ENCODE peak calls at places on chromosomes 6 and 20, in four cellular contexts. H, Z, L and J are unnamed samples.

GRCh38 chr20:7841967-7842301 is 98.3 kb downstream of the HAO1 start:
- DNase-seq in Z (no peak), L (no peak), H (no peak), J (no peak)

GRCh38 chr6:1596088-1596852 is 13.4 kb upstream of the FOXC1 start:
- DNase-seq in H (peak; percentile 87), Z (peak; percentile 75), L (peak; percentile 58), J (peak; percentile 87)

GRCh38 chr6:15365273-15365687 is 119.4 kb downstream of the JARID2 start:
- DNase-seq in H (peak; percentile 30), Z (no peak), L (peak; percentile 53), J (peak; percentile 27)

GRCh38 chr6:169070506-169071176 is 183.0 kb downstream of the THBS2 start:
- DNase-seq in L (no peak), Z (no peak), H (no peak), J (no peak)

GRCh38 chr6:16333580-16333979 is 95.2 kb downstream of the GMPR start:
- DNase-seq in L (no peak), H (no peak), Z (peak; percentile 36), J (no peak)

GRCh38 chr6:166996406-166996805 is 2.8 kb upstream of the CEP43 start:
- DNase-seq in L (no peak), Z (no peak), H (no peak), J (no peak)

GRCh38 chr6:3220366-3220765 is 7.1 kb downstream of the TUBB2B start:
- DNase-seq in L (no peak), Z (no peak), H (no peak), J (no peak)

GRCh38 chr6:107272246-107272645 is 156.9 kb upstream of the BEND3 start:
- DNase-seq in L (no peak), Z (no peak), H (no peak), J (no peak)

GRCh38 chr6:159654483-159655098 is 38.5 kb downstream of the SOD2 start:
- DNase-seq in H (peak; percentile 43), L (no peak), Z (peak; percentile 94), J (peak; percentile 55)

GRCh38 chr20:51183443-51183842 is 160.5 kb upstream of the KCNG1 start:
- DNase-seq in L (no peak), Z (no peak), H (no peak), J (no peak)

GRCh38 chr20:3686867-3687321 is 5.1 kb upstream of the ADAM33 start:
- DNase-seq in L (no peak), Z (no peak), H (no peak), J (no peak)

GRCh38 chr6:150720774-150721233 is 121.1 kb downstream of the PLEKHG1 start:
- DNase-seq in H (peak; percentile 63), L (no peak), Z (peak; percentile 92), J (peak; percentile 81)

GRCh38 chr6:6841571-6841970 is 253.1 kb downstream of the LY86 start:
- DNase-seq in H (no peak), L (no peak), Z (no peak), J (no peak)

GRCh38 chr6:77740380-77740779 is 87.5 kb downstream of the MEI4 start:
- DNase-seq in Z (peak; percentile 61), H (no peak), L (no peak), J (peak; percentile 21)

GRCh38 chr6:88380618-88381288 is 214.6 kb upstream of the CNR1 start:
- DNase-seq in Z (no peak), H (no peak), L (no peak), J (no peak)

GRCh38 chr6:10112871-10113584 is 301.8 kb downstream of the TFAP2A start:
- DNase-seq in H (no peak), Z (no peak), L (no peak), J (no peak)